ENCODE peak calls at places on chromosomes 16 and 17, in five cellular contexts. W, J, Q, A and B are unnamed samples.

GRCh38 chr17:14664511-14664910 is 363.6 kb downstream of the HS3ST3B1 start:
- DNase-seq in J (no peak), Q (no peak), A (no peak), W (no peak), B (peak)

GRCh38 chr16:81817789-81818304 is 38.8 kb downstream of the PLCG2 start:
- DNase-seq in A (no peak), J (peak), Q (no peak), W (no peak), B (no peak)

GRCh38 chr17:145671-146541 is 8.5 kb downstream of the SCGB1C2 start:
- DNase-seq in Q (no peak), A (no peak), W (peak), J (no peak), B (no peak)

GRCh38 chr16:17527538-17527937 is 56.8 kb upstream of the XYLT1 start:
- DNase-seq in J (no peak), W (no peak), A (no peak), Q (no peak), B (no peak)

GRCh38 chr16:1791256-1791942 is 2.1 kb downstream of the IGFALS start:
- DNase-seq in J (no peak), A (no peak), W (no peak), Q (no peak), B (no peak)

GRCh38 chr16:61923629-61924028 is 112.6 kb downstream of the CDH8 start:
- DNase-seq in Q (no peak), W (no peak), J (no peak), A (no peak), B (no peak)

GRCh38 chr17:39634384-39634871 is 2.5 kb upstream of the STARD3 start:
- DNase-seq in J (no peak), W (no peak), A (peak), Q (peak), B (peak)

GRCh38 chr17:47323382-47324223 is at the start of gene EFCAB13:
- DNase-seq in W (peak), A (peak), J (peak), Q (peak), B (peak)

GRCh38 chr17:82230627-82231311 is 1.9 kb downstream of the SLC16A3 start:
- DNase-seq in W (no peak), Q (no peak), A (no peak), J (peak), B (peak)

GRCh38 chr17:2929881-2930533 is 133.4 kb downstream of the OR1D5 start:
- DNase-seq in Q (peak), J (no peak), A (peak), W (no peak), B (peak)

GRCh38 chr16:76583466-76583865 is 306.3 kb downstream of the CNTNAP4 start:
- DNase-seq in W (no peak), A (no peak), Q (peak), J (peak), B (no peak)

GRCh38 chr17:39704821-39705551 is 5.1 kb downstream of the ERBB2 start:
- DNase-seq in J (no peak), Q (no peak), A (no peak), W (no peak), B (no peak)

GRCh38 chr17:80826955-80827645 is 164.5 kb upstream of the CHMP6 start:
- DNase-seq in J (peak), W (no peak), Q (no peak), A (no peak), B (no peak)

GRCh38 chr16:88806491-88807111 is 3.0 kb downstream of the CDT1 start:
- DNase-seq in J (no peak), A (no peak), Q (no peak), W (no peak), B (no peak)

GRCh38 chr17:36993227-36993626 is 44.5 kb downstream of the AATF start:
- DNase-seq in Q (no peak), J (no peak), A (no peak), W (no peak), B (no peak)

GRCh38 chr16:71344315-71344905 is 14.1 kb upstream of the CALB2 start:
- DNase-seq in A (no peak), J (no peak), W (no peak), Q (peak), B (no peak)

GRCh38 chr17:50213026-50214015 is 11.9 kb upstream of the COL1A1 start:
- DNase-seq in J (no peak), A (peak), W (no peak), Q (no peak), B (peak)

GRCh38 chr17:69761011-69761410 is 314.0 kb upstream of the KCNJ16 start:
- DNase-seq in J (no peak), Q (no peak), W (no peak), A (no peak), B (no peak)

GRCh38 chr17:66300956-66301355 is 1.5 kb upstream of the PRKCA start:
- DNase-seq in Q (no peak), W (no peak), A (no peak), J (no peak), B (no peak)

GRCh38 chr16:57844416-57845030 is 42.2 kb upstream of the KIFC3 start:
- DNase-seq in Q (no peak), J (no peak), A (no peak), W (no peak), B (no peak)

GRCh38 chr16:15484662-15485061 is 50.3 kb downstream of the BMERB1 start:
- DNase-seq in A (no peak), W (no peak), J (no peak), Q (no peak), B (no peak)

GRCh38 chr17:2723997-2724782 is 12.6 kb upstream of the CLUH start:
- DNase-seq in W (no peak), Q (no peak), J (no peak), A (no peak), B (no peak)

GRCh38 chr17:66633322-66633965 is 201.5 kb upstream of the CACNG5 start:
- DNase-seq in J (no peak), W (no peak), A (no peak), Q (no peak), B (no peak)

GRCh38 chr17:81870978-81871386 is at the start of gene ARHGDIA:
- DNase-seq in Q (no peak), A (peak), W (no peak), J (no peak), B (no peak)

GRCh38 chr16:72739577-72739976 is 308.4 kb downstream of the ZFHX3 start:
- DNase-seq in J (no peak), W (no peak), A (no peak), Q (no peak), B (no peak)

GRCh38 chr16:54504372-54504771 is 217.8 kb upstream of the IRX3 start:
- DNase-seq in Q (peak), J (no peak), W (no peak), A (no peak), B (no peak)

GRCh38 chr16:1548727-1549126 is 15.3 kb downstream of the TMEM204 start:
- DNase-seq in J (no peak), A (no peak), Q (no peak), W (no peak), B (no peak)

GRCh38 chr17:72373910-72374741 is 253.3 kb downstream of the SOX9 start:
- DNase-seq in W (no peak), A (no peak), J (no peak), Q (no peak), B (no peak)

GRCh38 chr16:16141141-16141540 is 82.2 kb downstream of the ABCC6 start:
- DNase-seq in Q (no peak), W (no peak), A (no peak), J (no peak), B (no peak)

GRCh38 chr17:36535669-36536081 is 888 bp downstream of the PIGW start:
- DNase-seq in J (no peak), Q (peak), W (no peak), A (no peak), B (no peak)

GRCh38 chr16:85350973-85351372 is 238.7 kb upstream of the CIBAR2 start:
- DNase-seq in A (no peak), Q (peak), W (no peak), J (peak), B (no peak)

GRCh38 chr17:74249966-74250365 is 24.1 kb upstream of the DNAI2 start:
- DNase-seq in A (no peak), J (no peak), Q (no peak), W (no peak), B (no peak)

GRCh38 chr16:3060339-3061127 is 4.9 kb upstream of the IL32 start:
- DNase-seq in J (no peak), A (no peak), W (no peak), Q (no peak), B (no peak)

GRCh38 chr17:7138800-7139381 is 24.3 kb upstream of the ASGR2 start:
- DNase-seq in Q (no peak), W (no peak), J (no peak), A (no peak), B (no peak)

GRCh38 chr16:58442547-58442946 is 50.3 kb downstream of the GINS3 start:
- DNase-seq in A (no peak), W (no peak), J (no peak), Q (no peak), B (no peak)

GRCh38 chr17:67518881-67519280 is 141.8 kb downstream of the PITPNC1 start:
- DNase-seq in J (no peak), A (no peak), Q (no peak), W (no peak), B (no peak)

GRCh38 chr17:35094902-35095301 is 24.8 kb downstream of the RAD51D start:
- DNase-seq in A (no peak), Q (no peak), J (no peak), W (no peak), B (no peak)

GRCh38 chr16:23134274-23134673 is 15.0 kb downstream of the USP31 start:
- DNase-seq in J (no peak), Q (no peak), W (no peak), A (no peak), B (no peak)

GRCh38 chr16:89241187-89242003 is 23.9 kb downstream of the ZNF778 start:
- DNase-seq in Q (no peak), J (peak), A (peak), W (no peak), B (peak)

GRCh38 chr17:78401246-78401645 is 22.8 kb downstream of the PGS1 start:
- DNase-seq in W (no peak), A (no peak), J (no peak), Q (no peak), B (no peak)